ENCODE peak calls at places on chromosomes 1 and 21, in six cellular contexts. C is T-helper 2 cell; L is left cardiac atrium; S is activated CD8-positive, alpha-beta T cell treated with anti-CD3 and anti-CD28 coated beads, Interleukin-2, amount 10 ng/mL, durations not matched to agents 7 days and 5 days; M is iPS-NIHi11; J is globus pallidus. Z is an unnamed sample.

GRCh38 chr1:248164031-248164430 is 10.6 kb upstream of the OR2M2 start:
- DNase-seq in L (no peak), M (no peak), C (no peak), S (no peak), J (no peak), Z (no peak)

GRCh38 chr1:181485276-181486097 is 2.2 kb downstream of the CACNA1E start:
- DNase-seq in L (no peak), S (peak), M (peak), C (peak), J (no peak), Z (no peak)

GRCh38 chr1:5481889-5482288 is 510.3 kb downstream of the NPHP4 start:
- DNase-seq in J (no peak), L (no peak), S (peak), C (peak), M (peak), Z (no peak)

GRCh38 chr1:185328204-185328728 is 11.2 kb upstream of the IVNS1ABP start:
- DNase-seq in S (no peak), M (no peak), J (no peak), L (no peak), C (no peak), Z (no peak)

GRCh38 chr21:16196521-16197208 is 466.9 kb downstream of the USP25 start:
- DNase-seq in S (no peak), J (peak), M (no peak), L (no peak), C (no peak), Z (no peak)

GRCh38 chr1:109785446-109786106 is 21.9 kb upstream of the EPS8L3 start:
- DNase-seq in L (peak), M (no peak), C (no peak), S (no peak), J (no peak), Z (no peak)

GRCh38 chr1:2535455-2535854 is 5.4 kb upstream of the HES5 start:
- DNase-seq in C (no peak), M (no peak), L (no peak), S (no peak), J (no peak), Z (no peak)

GRCh38 chr1:165441166-165441955 is 3.6 kb downstream of the RXRG start:
- DNase-seq in C (no peak), S (no peak), M (no peak), J (no peak), L (no peak), Z (no peak)